ENCODE peak calls at places on chromosomes 2 and 18, in nine cellular contexts. K is neuronal stem cell; P is esophagus squamous epithelium; G is fibroblast of lung; C is CD8-positive, alpha-beta T cell; R is HepG2; E is RWPE1; Q is colonic mucosa; W is ovary. X is an unnamed sample.

GRCh38 chr2:216426938-216427337 is 14.7 kb downstream of the SMARCAL1 start:
- DNase-seq in G (peak), W (no peak), K (no peak), E (peak), C (no peak), Q (no peak), P (no peak), R (no peak), X (no peak)

GRCh38 chr2:199955339-199956061 is at the start of the genes MAIP1 and TYW5:
- DNase-seq in C (peak), E (peak), P (peak), R (peak), Q (peak), G (peak), W (peak), K (peak), X (peak)

GRCh38 chr2:174802459-174802858 is 38.2 kb upstream of the CHRNA1 start:
- DNase-seq in R (no peak), K (no peak), W (no peak), Q (no peak), C (no peak), E (no peak), G (peak), P (no peak), X (no peak)

GRCh38 chr18:69655816-69656215 is 255.1 kb downstream of the DOK6 start:
- DNase-seq in G (no peak), R (no peak), K (no peak), E (no peak), W (no peak), C (no peak), Q (no peak), P (no peak), X (no peak)

GRCh38 chr18:28682912-28683311 is 506.0 kb upstream of the CDH2 start:
- DNase-seq in P (no peak), C (no peak), G (no peak), K (no peak), W (no peak), R (no peak), E (no peak), Q (no peak), X (no peak)

GRCh38 chr2:240852671-240853314 is 15.8 kb upstream of the AGXT start:
- DNase-seq in R (no peak), W (no peak), G (no peak), Q (no peak), K (no peak), E (no peak), P (no peak), C (no peak), X (peak)

GRCh38 chr18:6650756-6651155 is 78.8 kb upstream of the ARHGAP28 start:
- DNase-seq in R (no peak), C (no peak), K (no peak), E (no peak), Q (no peak), P (no peak), G (no peak), W (no peak), X (no peak)

GRCh38 chr18:36977121-36977520 is 148.2 kb downstream of the KIAA1328 start:
- DNase-seq in R (no peak), W (no peak), E (no peak), K (no peak), C (no peak), P (no peak), G (no peak), Q (no peak), X (no peak)

GRCh38 chr2:47008381-47009280 is 93.0 kb upstream of the MCFD2 start:
- DNase-seq in W (peak), G (peak), P (no peak), E (no peak), Q (no peak), C (no peak), R (peak), K (peak), X (no peak)

GRCh38 chr18:60554961-60555360 is 182.4 kb upstream of the MC4R start:
- DNase-seq in K (no peak), R (no peak), C (no peak), P (no peak), G (no peak), W (no peak), E (no peak), Q (no peak), X (peak)

GRCh38 chr2:43199492-43200481 is 26.6 kb downstream of the ZFP36L2 start:
- DNase-seq in K (no peak), G (peak), P (no peak), C (no peak), E (peak), Q (peak), R (peak), W (no peak), X (no peak)

GRCh38 chr18:500230-500555 is 308 bp downstream of the COLEC12 start:
- DNase-seq in W (no peak), P (no peak), Q (no peak), R (no peak), C (no peak), G (no peak), E (no peak), K (peak), X (no peak)

GRCh38 chr2:62195421-62196277 is at the start of gene B3GNT2:
- DNase-seq in P (no peak), R (peak), Q (peak), G (peak), C (peak), K (peak), W (peak), E (peak), X (peak)

GRCh38 chr18:154151-154550 is 4.2 kb upstream of the USP14 start:
- DNase-seq in E (no peak), C (no peak), P (no peak), W (no peak), G (no peak), R (no peak), Q (no peak), K (no peak), X (no peak)

GRCh38 chr2:189127756-189128155 is 51.8 kb downstream of the COL5A2 start:
- DNase-seq in W (no peak), P (no peak), K (no peak), R (no peak), C (no peak), G (no peak), E (no peak), Q (no peak), X (no peak)

GRCh38 chr2:50469784-50470183 is 562.1 kb downstream of the NRXN1 start:
- DNase-seq in W (no peak), Q (no peak), E (no peak), G (no peak), R (no peak), K (peak), P (no peak), C (no peak), X (no peak)

GRCh38 chr2:27089111-27089954 is 2.8 kb downstream of the KHK start:
- DNase-seq in G (no peak), K (no peak), W (peak), Q (no peak), C (no peak), R (no peak), E (no peak), P (no peak), X (no peak)
- H3K27ac ChIP-seq in G (no peak), K (no peak), W (no peak), Q (no peak), C (no peak), R (peak), E (no peak), P (no peak), X (no peak)

GRCh38 chr2:74425523-74425922 is 4.0 kb downstream of the WDR54 start:
- DNase-seq in K (no peak), R (peak), E (peak), W (no peak), P (no peak), Q (no peak), C (no peak), G (no peak), X (no peak)
- H3K27ac ChIP-seq in K (no peak), R (peak), E (peak), W (no peak), P (no peak), Q (no peak), C (no peak), G (no peak), X (no peak)

GRCh38 chr2:38743672-38744398 is 7.3 kb downstream of the SRSF7 start:
- DNase-seq in P (no peak), C (no peak), G (no peak), R (no peak), K (no peak), Q (no peak), W (no peak), E (no peak), X (no peak)
- H3K27ac ChIP-seq in P (no peak), C (no peak), G (no peak), R (no peak), K (no peak), Q (no peak), W (no peak), E (no peak), X (no peak)

GRCh38 chr2:239233576-239233975 is 167.2 kb downstream of the HDAC4 start:
- DNase-seq in P (no peak), E (no peak), C (no peak), W (no peak), Q (no peak), K (no peak), G (no peak), R (no peak), X (no peak)

GRCh38 chr2:239229545-239230279 is 171.1 kb downstream of the HDAC4 start:
- DNase-seq in Q (no peak), E (no peak), K (no peak), R (no peak), G (no peak), C (no peak), P (no peak), W (no peak), X (no peak)

GRCh38 chr2:239227661-239228371 is 173.0 kb downstream of the HDAC4 start:
- DNase-seq in G (peak), P (no peak), R (no peak), Q (no peak), C (no peak), K (no peak), E (no peak), W (no peak), X (no peak)

GRCh38 chr2:239232195-239232578 is 168.6 kb downstream of the HDAC4 start:
- DNase-seq in G (no peak), Q (no peak), P (no peak), K (no peak), E (no peak), R (no peak), W (no peak), C (no peak), X (no peak)

DNA sequence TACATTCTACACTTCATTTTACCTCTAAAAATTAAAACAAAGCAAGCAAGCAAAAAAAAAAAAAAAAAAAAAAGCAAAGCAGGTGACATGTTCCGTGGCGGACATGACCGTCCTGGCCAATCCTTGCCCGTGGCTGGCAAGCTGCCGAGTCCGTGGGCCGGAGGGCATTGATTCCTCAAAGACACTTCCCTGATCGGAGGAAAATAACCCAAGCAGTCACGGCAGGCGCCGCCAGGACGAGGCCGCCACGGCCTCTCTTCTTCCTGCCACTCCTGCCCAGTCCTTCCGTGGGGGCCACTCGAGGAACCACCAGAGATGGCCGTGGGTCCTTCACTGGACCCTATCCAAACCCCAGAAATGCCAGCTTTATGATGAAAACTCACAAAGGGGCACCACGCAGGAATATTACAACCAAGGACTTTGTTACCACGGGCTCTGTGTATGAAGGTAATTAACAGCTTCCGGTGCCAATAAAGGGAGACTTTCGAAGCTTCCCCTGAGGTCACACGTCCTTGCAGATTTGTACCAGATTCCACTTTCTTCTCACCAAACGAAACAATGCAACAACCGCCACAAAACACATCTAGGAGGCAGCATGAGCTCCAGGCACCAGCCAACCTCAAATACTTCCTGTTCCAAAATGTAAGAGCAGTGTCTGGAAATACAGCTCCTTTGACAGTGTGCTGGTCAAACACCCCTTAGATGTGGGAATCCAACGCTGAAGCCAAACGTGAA is 170.3 kb downstream of the HDAC4 start:
- DNase-seq in K (no peak), G (no peak), C (no peak), Q (no peak), W (no peak), E (no peak), R (no peak), P (no peak), X (peak)
- H3K27ac ChIP-seq in K (no peak), G (no peak), C (peak), Q (no peak), W (no peak), E (no peak), R (no peak), P (peak), X (peak)

DNA sequence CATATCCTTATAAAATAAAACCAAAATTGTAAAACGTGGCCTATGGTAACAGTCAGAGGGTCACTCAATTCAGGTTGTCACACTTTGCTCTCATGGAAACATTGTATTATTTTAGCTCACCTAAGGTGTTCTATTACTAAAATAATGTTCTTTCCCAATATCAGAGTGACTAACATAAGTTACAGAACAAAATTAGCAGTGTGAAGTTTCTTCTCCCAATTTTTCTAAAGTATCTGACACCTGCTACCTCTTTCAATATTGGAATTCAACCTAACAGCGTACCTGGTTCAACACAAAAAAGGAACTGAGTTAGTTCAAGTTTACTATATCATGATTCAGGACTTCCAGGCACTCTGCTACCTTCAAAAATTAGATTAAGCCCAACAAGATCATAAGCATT is 190.4 kb downstream of the ZEB2 start:
- DNase-seq in R (no peak), E (no peak), K (no peak), P (no peak), W (no peak), C (no peak), G (no peak), Q (no peak), X (no peak)
- H3K27ac ChIP-seq in R (no peak), E (no peak), K (no peak), P (no peak), W (no peak), C (no peak), G (no peak), Q (no peak), X (no peak)

DNA sequence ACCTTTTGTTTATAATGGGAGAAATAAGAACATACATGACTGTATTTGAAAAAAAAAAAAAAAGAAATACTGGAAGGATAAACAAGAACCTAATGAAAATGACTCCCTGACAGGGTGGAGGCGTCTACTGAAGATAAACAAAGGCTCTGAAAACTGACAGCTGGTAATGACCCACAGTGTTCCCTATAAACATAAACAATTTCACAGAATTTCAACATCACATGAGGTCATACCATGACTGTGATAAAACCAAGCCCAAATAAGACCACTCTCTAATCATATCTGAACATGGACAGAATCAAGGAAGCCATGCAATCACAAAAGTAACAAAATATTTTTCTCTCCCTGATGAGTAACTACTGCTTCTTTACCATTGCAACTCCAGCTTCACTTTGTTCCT is 159.4 kb downstream of the FAM124B start:
- DNase-seq in K (no peak), W (no peak), G (no peak), C (no peak), R (no peak), E (no peak), Q (no peak), P (no peak), X (no peak)
- H3K27ac ChIP-seq in K (no peak), W (no peak), G (no peak), C (no peak), R (no peak), E (no peak), Q (no peak), P (no peak), X (no peak)

DNA sequence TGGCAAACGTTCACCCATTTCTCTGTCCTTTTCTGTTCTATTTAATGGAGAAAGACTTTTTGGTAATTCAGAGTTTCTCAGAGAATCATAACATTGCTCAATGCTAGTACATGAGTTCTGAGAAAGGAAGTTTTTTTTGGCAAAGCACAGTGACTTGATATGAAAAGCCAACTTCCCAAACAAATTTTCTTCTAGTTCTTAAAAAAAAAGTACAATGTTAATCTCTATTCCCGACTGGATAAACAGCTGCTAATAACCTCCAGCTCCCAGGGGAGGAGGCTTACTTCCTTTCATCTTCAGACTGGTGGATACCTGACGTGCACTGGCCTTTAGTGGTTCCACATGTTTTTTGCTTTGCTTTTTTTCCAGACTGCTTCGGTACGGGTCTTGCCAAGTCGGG is 284.6 kb upstream of the CCDC68 start:
- DNase-seq in E (no peak), Q (no peak), C (no peak), P (no peak), K (no peak), R (no peak), G (peak), W (peak), X (no peak)
- H3K27ac ChIP-seq in E (no peak), Q (peak), C (no peak), P (peak), K (no peak), R (no peak), G (no peak), W (peak), X (peak)

GRCh38 chr2:85743304-85743978 is 10.3 kb upstream of the ATOH8 start:
- DNase-seq in P (no peak), W (no peak), K (no peak), E (no peak), C (no peak), Q (no peak), G (peak), R (no peak), X (no peak)
- H3K27ac ChIP-seq in P (peak), W (peak), K (no peak), E (peak), C (no peak), Q (no peak), G (peak), R (no peak), X (peak)

GRCh38 chr2:96485751-96486643 is 19.2 kb downstream of the NEURL3 start:
- DNase-seq in P (no peak), K (no peak), Q (peak), G (peak), W (peak), E (peak), C (peak), R (peak), X (peak)
- H3K27ac ChIP-seq in P (peak), K (no peak), Q (peak), G (peak), W (peak), E (peak), C (peak), R (no peak), X (peak)